ENCODE peak calls at places on chromosomes 12 and 14, in four cellular contexts. B is NCI-H1417; A is HCT116; Q is CD4-positive, CD25-positive, alpha-beta regulatory T cell. D is an unnamed sample.

GRCh38 chr12:106903241-106903950 is 52.3 kb upstream of the TMEM263 start:
- DNase-seq in B (peak; percentile 93), A (peak; percentile 28), Q (peak; percentile 81), D (no peak)

GRCh38 chr14:54325766-54326165 is 71.0 kb upstream of the CDKN3 start:
- DNase-seq in B (no peak), A (no peak), Q (no peak), D (no peak)

GRCh38 chr12:104219361-104219892 is 3.8 kb downstream of the TXNRD1 start:
- DNase-seq in B (peak; percentile 61), A (peak; percentile 83), Q (peak; percentile 21), D (no peak)

GRCh38 chr14:79764288-79764687 is 447.0 kb downstream of the DIO2 start:
- DNase-seq in B (peak; percentile 41), A (no peak), Q (no peak), D (no peak)

GRCh38 chr12:94100990-94101901 is 47.1 kb upstream of the PLXNC1 start:
- DNase-seq in B (peak; percentile 85), A (peak; percentile 44), Q (peak; percentile 87), D (peak; percentile 76)

GRCh38 chr12:6140646-6141045 is 16.2 kb upstream of the VWF start:
- DNase-seq in B (no peak), A (no peak), Q (no peak), D (no peak)

GRCh38 chr12:114841557-114842251 is 157.7 kb upstream of the TBX3 start:
- DNase-seq in B (no peak), A (peak; percentile 27), Q (no peak), D (no peak)

GRCh38 chr12:42426733-42427132 is 100.8 kb downstream of the PPHLN1 start:
- DNase-seq in B (no peak), A (peak; percentile 49), Q (no peak), D (no peak)

GRCh38 chr12:59937148-59937547 is 341.3 kb downstream of the SLC16A7 start:
- DNase-seq in B (no peak), A (no peak), Q (no peak), D (no peak)

GRCh38 chr14:63438065-63438757 is 105.0 kb downstream of the PPP2R5E start:
- DNase-seq in B (peak; percentile 34), A (peak; percentile 15), Q (peak; percentile 67), D (peak; percentile 46)

D was measured in NCI-H524.